ENCODE peak calls at places on chromosome 4, in five cellular contexts. R is activated CD4-positive, alpha-beta memory T cell treated with anti-CD3 and anti-CD28 coated beads for 36 hours; A is NCI-H748 treated with DMSO at 0.1 percent for 48 hours; Y is stimulated activated CD4-positive, alpha-beta T cell treated with anti-CD3 and anti-CD28 coated beads, Interleukin-4, amount 100 ng/mL, for 48 hours; P is stomach. C is an unnamed sample.

GRCh38 chr4:41346306-41347061 is 89.8 kb downstream of the UCHL1 start:
- DNase-seq in R (no peak), A (no peak), Y (no peak), P (no peak), C (no peak)

GRCh38 chr4:22301253-22301652 is 214.6 kb downstream of the ADGRA3 start:
- DNase-seq in R (no peak), A (no peak), Y (no peak), P (no peak), C (no peak)

GRCh38 chr4:537436-538264 is 38.4 kb downstream of the TMEM271 start:
- DNase-seq in R (no peak), A (no peak), Y (no peak), P (peak), C (no peak)

GRCh38 chr4:57658673-57659072 is 548.5 kb upstream of the IGFBP7 start:
- DNase-seq in R (no peak), A (no peak), Y (no peak), P (no peak), C (no peak)

GRCh38 chr4:106201373-106201772 is 114.6 kb downstream of the TBCK start:
- DNase-seq in R (no peak), A (peak), Y (no peak), P (no peak), C (peak)

GRCh38 chr4:5471691-5472090 is 236.7 kb downstream of the EVC2 start:
- DNase-seq in R (no peak), A (no peak), Y (no peak), P (no peak), C (no peak)

GRCh38 chr4:752196-752861 is 46.7 kb downstream of the PCGF3 start:
- DNase-seq in R (no peak), A (no peak), Y (no peak), P (no peak), C (no peak)

GRCh38 chr4:159526172-159526571 is 423.3 kb downstream of the RAPGEF2 start:
- DNase-seq in R (no peak), A (no peak), Y (no peak), P (no peak), C (no peak)

GRCh38 chr4:74418063-74418670 is 26.8 kb upstream of the AREG start:
- DNase-seq in R (no peak), A (no peak), Y (no peak), P (no peak), C (peak)

GRCh38 chr4:87058272-87059073 is 123.7 kb downstream of the AFF1 start:
- DNase-seq in R (peak), A (no peak), Y (peak), P (no peak), C (no peak)

GRCh38 chr4:152514356-152514755 is 21.5 kb downstream of the FBXW7 start:
- DNase-seq in R (no peak), A (no peak), Y (no peak), P (no peak), C (no peak)

GRCh38 chr4:37188100-37188499 is 56.4 kb upstream of the NWD2 start:
- DNase-seq in R (no peak), A (no peak), Y (peak), P (no peak), C (no peak)

GRCh38 chr4:108917255-108917654 is 154.4 kb upstream of the ETNPPL start:
- DNase-seq in R (no peak), A (no peak), Y (no peak), P (no peak), C (no peak)